ENCODE peak calls at places on chromosomes 5 and 9, in four cellular contexts. One of them, this sample, is unnamed. For H3K4me1, the result is how much of the 10 kb centered on the place peaks cover.

GRCh38 chr9:98173181-98173580 is 19.3 kb downstream of the CORO2A start:
- DNase-seq in SK-N-SH: no peak
- DNase-seq in GM12878: no peak
- DNase-seq in K562: no peak
- DNase-seq in this sample: no peak

GRCh38 chr9:17219261-17219660 is 84.4 kb downstream of the CNTLN start:
- DNase-seq in K562: no peak
- DNase-seq in SK-N-SH: no peak
- DNase-seq in GM12878: no peak
- DNase-seq in this sample: peak

GRCh38 chr9:128072144-128073021 is 4.4 kb downstream of the SLC25A25 start:
- DNase-seq in GM12878: peak
- DNase-seq in K562: no peak
- DNase-seq in SK-N-SH: no peak
- DNase-seq in this sample: peak

GRCh38 chr5:147688965-147689364 is 93.6 kb downstream of the JAKMIP2 start:
- DNase-seq in GM12878: no peak
- DNase-seq in K562: no peak
- DNase-seq in SK-N-SH: no peak
- DNase-seq in this sample: no peak

GRCh38 chr5:111254613-111255012 is 30.4 kb downstream of the CAMK4 start:
- DNase-seq in K562: no peak
- DNase-seq in GM12878: peak
- DNase-seq in SK-N-SH: no peak
- DNase-seq in this sample: peak

GRCh38 chr5:143153332-143154119 is 250.0 kb downstream of the NR3C1 start:
- DNase-seq in GM12878: no peak
- DNase-seq in SK-N-SH: no peak
- DNase-seq in K562: no peak
- DNase-seq in this sample: peak

GRCh38 chr9:99031319-99031718 is 73.6 kb upstream of the TGFBR1 start:
- DNase-seq in GM12878: no peak
- DNase-seq in SK-N-SH: no peak
- DNase-seq in K562: peak
- DNase-seq in this sample: no peak

GRCh38 chr5:143543358-143544255 is 140.1 kb upstream of the NR3C1 start:
- DNase-seq in GM12878: no peak
- DNase-seq in SK-N-SH: no peak
- DNase-seq in K562: no peak
- DNase-seq in this sample: peak

GRCh38 chr9:82810902-82811301 is 252.0 kb downstream of the RASEF start:
- DNase-seq in GM12878: no peak
- DNase-seq in SK-N-SH: no peak
- DNase-seq in K562: no peak
- DNase-seq in this sample: peak

GRCh38 chr5:77218263-77218662 is 7.8 kb downstream of the PDE8B start:
- DNase-seq in GM12878: no peak
- DNase-seq in SK-N-SH: peak
- DNase-seq in K562: no peak
- DNase-seq in this sample: no peak

GRCh38 chr9:12719431-12719830 is 26.2 kb downstream of the TYRP1 start:
- DNase-seq in GM12878: no peak
- DNase-seq in K562: no peak
- DNase-seq in SK-N-SH: peak
- DNase-seq in this sample: peak

GRCh38 chr9:91777437-91777836 is 172.6 kb downstream of the ROR2 start:
- DNase-seq in GM12878: no peak
- DNase-seq in SK-N-SH: no peak
- DNase-seq in K562: no peak
- DNase-seq in this sample: peak

GRCh38 chr9:114810614-114811013 is 4.8 kb upstream of the TNFSF15 start:
- DNase-seq in GM12878: no peak
- DNase-seq in K562: no peak
- DNase-seq in SK-N-SH: no peak
- DNase-seq in this sample: no peak

GRCh38 chr5:137794863-137795262 is 40.7 kb upstream of the HNRNPA0 start:
- DNase-seq in K562: no peak
- DNase-seq in SK-N-SH: no peak
- DNase-seq in GM12878: no peak
- DNase-seq in this sample: no peak

GRCh38 chr5:137792291-137792690 is 38.1 kb upstream of the HNRNPA0 start:
- DNase-seq in GM12878: no peak
- DNase-seq in K562: no peak
- DNase-seq in SK-N-SH: no peak
- DNase-seq in this sample: no peak

GRCh38 chr5:137791803-137792202 is 37.6 kb upstream of the HNRNPA0 start:
- DNase-seq in SK-N-SH: no peak
- DNase-seq in GM12878: no peak
- DNase-seq in K562: no peak
- DNase-seq in this sample: no peak

GRCh38 chr5:137800700-137801411 is 46.7 kb upstream of the HNRNPA0 start:
- DNase-seq in K562: no peak
- DNase-seq in GM12878: no peak
- DNase-seq in SK-N-SH: no peak
- DNase-seq in this sample: no peak

DNA sequence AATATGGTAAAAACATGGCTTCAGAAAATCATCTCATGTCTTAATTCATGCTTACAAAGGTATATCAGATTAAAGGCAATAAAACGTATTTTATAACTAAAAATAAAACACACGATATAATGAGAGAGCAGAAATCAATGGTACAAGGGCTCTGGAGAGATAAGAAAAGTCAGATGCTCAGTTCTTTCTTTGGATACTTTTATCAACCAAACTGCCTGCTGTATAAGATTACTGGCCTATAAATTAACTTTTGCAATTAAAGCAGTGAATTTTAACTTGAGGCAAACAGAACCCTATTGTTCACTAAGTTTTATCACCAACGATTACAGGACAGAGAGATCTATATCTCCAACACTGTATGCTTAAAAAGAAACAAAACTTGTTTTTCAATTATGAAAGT is 42.1 kb upstream of the HNRNPA0 start:
- DNase-seq in K562: no peak
- DNase-seq in SK-N-SH: no peak
- DNase-seq in GM12878: no peak
- DNase-seq in this sample: no peak
- H3K4me1 ChIP-seq in K562: under half
- H3K4me1 ChIP-seq in SK-N-SH: under half
- H3K4me1 ChIP-seq in GM12878: under half
- H3K4me1 ChIP-seq in this sample: under half

GRCh38 chr5:124057815-124058231 is 545.8 kb downstream of the CSNK1G3 start:
- DNase-seq in SK-N-SH: peak
- DNase-seq in K562: no peak
- DNase-seq in GM12878: no peak
- DNase-seq in this sample: no peak
- TF ChIP-seq MXI1 in SK-N-SH: peak
- TF ChIP-seq MXI1 in K562: no peak
- TF ChIP-seq MXI1 in GM12878: no peak
- TF ChIP-seq MXI1 in this sample: no peak

GRCh38 chr9:79663299-79663698 is 91.5 kb downstream of the TLE4 start:
- DNase-seq in GM12878: no peak
- DNase-seq in SK-N-SH: no peak
- DNase-seq in K562: no peak
- DNase-seq in this sample: no peak

GRCh38 chr9:79660615-79661014 is 88.8 kb downstream of the TLE4 start:
- DNase-seq in SK-N-SH: no peak
- DNase-seq in K562: no peak
- DNase-seq in GM12878: no peak
- DNase-seq in this sample: no peak

GRCh38 chr9:79661926-79662552 is 90.3 kb downstream of the TLE4 start:
- DNase-seq in GM12878: no peak
- DNase-seq in K562: no peak
- DNase-seq in SK-N-SH: peak
- DNase-seq in this sample: no peak

GRCh38 chr9:79662553-79662956 is 90.8 kb downstream of the TLE4 start:
- DNase-seq in SK-N-SH: peak
- DNase-seq in K562: no peak
- DNase-seq in GM12878: no peak
- DNase-seq in this sample: no peak

GRCh38 chr9:79661279-79661678 is 89.5 kb downstream of the TLE4 start:
- DNase-seq in K562: no peak
- DNase-seq in GM12878: no peak
- DNase-seq in SK-N-SH: no peak
- DNase-seq in this sample: no peak
- H3K4me1 ChIP-seq in K562: under half
- H3K4me1 ChIP-seq in GM12878: under half
- H3K4me1 ChIP-seq in SK-N-SH: half or more
- H3K4me1 ChIP-seq in this sample: under half

GRCh38 chr5:65989115-65989514 is 62.7 kb downstream of the ERBIN start:
- DNase-seq in K562: no peak
- DNase-seq in SK-N-SH: no peak
- DNase-seq in GM12878: no peak
- DNase-seq in this sample: no peak

GRCh38 chr5:65986050-65986451 is 59.7 kb downstream of the ERBIN start:
- DNase-seq in SK-N-SH: no peak
- DNase-seq in GM12878: no peak
- DNase-seq in K562: no peak
- DNase-seq in this sample: peak

GRCh38 chr5:65987982-65988381 is 61.6 kb downstream of the ERBIN start:
- DNase-seq in K562: no peak
- DNase-seq in SK-N-SH: no peak
- DNase-seq in GM12878: no peak
- DNase-seq in this sample: no peak

GRCh38 chr5:65984098-65984885 is 57.9 kb downstream of the ERBIN start:
- DNase-seq in K562: no peak
- DNase-seq in GM12878: no peak
- DNase-seq in SK-N-SH: no peak
- DNase-seq in this sample: no peak

DNA sequence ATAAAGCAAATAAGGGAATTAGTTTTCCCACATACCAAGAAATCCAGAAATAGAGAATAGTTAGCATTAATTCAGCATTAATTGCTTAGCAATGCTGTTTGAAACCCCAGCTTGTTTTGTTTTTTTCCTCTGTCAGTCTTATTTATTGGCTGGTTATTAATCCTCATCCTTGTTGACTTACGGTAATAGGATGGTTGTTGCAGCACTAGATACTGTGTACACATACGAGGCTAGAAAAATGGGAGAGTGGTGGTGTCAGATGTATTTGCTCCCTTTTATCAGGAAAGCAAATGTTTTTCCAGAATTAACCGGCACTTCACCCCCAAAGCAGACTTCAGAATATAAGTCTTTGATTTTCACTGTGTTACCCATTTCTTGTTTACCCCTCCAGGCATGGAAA is 60.4 kb downstream of the ERBIN start:
- DNase-seq in SK-N-SH: no peak
- DNase-seq in K562: no peak
- DNase-seq in GM12878: no peak
- DNase-seq in this sample: no peak
- TF ChIP-seq MXI1 in SK-N-SH: no peak
- TF ChIP-seq MXI1 in K562: no peak
- TF ChIP-seq MXI1 in GM12878: no peak
- TF ChIP-seq MXI1 in this sample: no peak